ENCODE peak calls at places on chromosomes 7 and 10, in eight cellular contexts. A is body of pancreas; D is CD4-positive, alpha-beta T cell; B is fibroblast of lung; H is HFFc6; L is dorsolateral prefrontal cortex; S is CD8-positive, alpha-beta T cell; Y is bronchial epithelial cell. C is an unnamed sample.
A peak's percentile ranks its signal among the peaks of the same experiment; 100 is the strongest.

GRCh38 chr10:31475514-31475913 is 156.5 kb downstream of the ZEB1 start:
- DNase-seq in A (no peak), H (no peak), S (no peak), D (no peak), Y (no peak), L (no peak), B (no peak), C (no peak)

GRCh38 chr10:99551158-99551557 is 18.4 kb downstream of the NKX2-3 start:
- DNase-seq in B (peak; percentile 57), A (peak; percentile 22), Y (peak; percentile 60), H (peak; percentile 40), S (no peak), L (no peak), D (no peak), C (peak; percentile 57)

GRCh38 chr7:145016068-145016467 is 180.2 kb upstream of the TPK1 start:
- DNase-seq in A (no peak), L (no peak), Y (no peak), B (no peak), S (no peak), H (no peak), D (no peak), C (no peak)

GRCh38 chr7:117862378-117862777 is 10.9 kb downstream of the CTTNBP2 start:
- DNase-seq in L (no peak), S (no peak), A (no peak), H (no peak), Y (no peak), D (no peak), B (no peak), C (no peak)

GRCh38 chr10:5490698-5491464 is 8.5 kb downstream of the CALML5 start:
- DNase-seq in H (no peak), B (no peak), Y (no peak), L (no peak), A (no peak), S (no peak), D (no peak), C (no peak)

GRCh38 chr7:94584113-94584512 is 71.8 kb downstream of the SGCE start:
- DNase-seq in S (no peak), Y (peak; percentile 20), A (peak; percentile 70), L (no peak), H (no peak), D (no peak), B (peak; percentile 57), C (peak; percentile 50)

GRCh38 chr10:93515963-93516450 is 19.6 kb downstream of the CEP55 start:
- DNase-seq in S (no peak), Y (no peak), A (no peak), L (no peak), B (peak; percentile 33), D (no peak), H (no peak), C (peak; percentile 48)

GRCh38 chr10:108204528-108205313 is 1040.2 kb upstream of the SORCS1 start:
- DNase-seq in D (no peak), S (no peak), A (peak; percentile 18), B (peak; percentile 16), H (peak; percentile 6), Y (peak; percentile 71), L (no peak), C (peak; percentile 15)

GRCh38 chr10:116845823-116846222 is 3.5 kb upstream of the ENO4 start:
- DNase-seq in D (no peak), H (no peak), S (no peak), B (no peak), A (no peak), Y (no peak), L (no peak), C (no peak)

GRCh38 chr7:44694326-44694725 is 54.3 kb upstream of the ZMIZ2 start:
- DNase-seq in D (no peak), A (no peak), B (no peak), Y (no peak), L (peak; percentile 37), H (no peak), S (no peak), C (no peak)

GRCh38 chr7:44694766-44695165 is 53.9 kb upstream of the ZMIZ2 start:
- DNase-seq in B (no peak), H (no peak), D (no peak), Y (no peak), A (no peak), S (no peak), L (peak; percentile 36), C (no peak)

GRCh38 chr7:44695756-44696155 is 52.9 kb upstream of the ZMIZ2 start:
- DNase-seq in A (no peak), B (no peak), Y (no peak), H (no peak), L (peak; percentile 54), S (no peak), D (no peak), C (no peak)

GRCh38 chr7:44696728-44697127 is 51.9 kb upstream of the ZMIZ2 start:
- DNase-seq in L (peak; percentile 31), A (no peak), D (no peak), S (no peak), H (no peak), B (no peak), Y (no peak), C (no peak)

DNA sequence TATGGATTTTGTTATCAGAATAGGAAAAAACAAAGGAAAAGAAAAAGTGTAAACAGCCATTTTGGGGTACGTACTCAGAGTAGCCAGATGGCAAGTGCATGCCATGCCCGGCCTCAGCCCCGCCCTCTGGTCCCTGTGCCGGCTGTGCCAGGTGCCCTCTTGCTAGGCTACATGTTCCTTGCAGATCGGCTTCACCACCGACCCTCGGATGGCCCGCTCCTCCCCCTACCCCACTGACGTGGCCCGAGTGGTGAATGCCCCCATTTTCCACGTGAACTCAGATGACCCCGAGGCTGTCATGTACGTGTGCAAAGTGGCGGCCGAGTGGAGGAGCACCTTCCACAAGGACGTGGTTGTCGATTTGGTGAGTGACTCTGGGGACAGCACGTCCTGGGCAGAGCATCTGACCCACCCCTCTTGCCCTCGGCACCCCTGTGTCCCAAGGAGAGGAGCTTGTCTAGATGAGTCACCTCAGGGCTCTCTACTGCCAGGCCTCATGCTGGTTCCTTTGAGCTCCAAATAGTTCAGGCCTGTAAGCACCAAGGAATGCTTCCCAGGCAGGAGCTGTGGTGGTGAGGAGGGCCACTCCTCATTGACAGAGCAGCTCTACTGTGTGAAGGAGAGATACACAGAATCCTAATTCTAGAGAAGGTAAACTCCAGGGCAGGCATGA is 54.9 kb upstream of the ZMIZ2 start:
- DNase-seq in B (peak; percentile 62), S (no peak), Y (no peak), D (no peak), A (no peak), L (peak; percentile 41), H (peak; percentile 86), C (peak; percentile 32)
- TF ChIP-seq CTCF in B (no peak), S (no peak), Y (no peak), D (no peak), A (no peak), L (no peak), H (no peak), C (no peak)

GRCh38 chr7:152619027-152619739 is 56.8 kb downstream of the XRCC2 start:
- DNase-seq in H (no peak), B (no peak), L (no peak), A (no peak), Y (no peak), S (no peak), D (no peak), C (no peak)
- TF ChIP-seq CTCF in H (peak; percentile 35), B (no peak), L (no peak), A (no peak), Y (no peak), S (no peak), D (no peak), C (no peak)

DNA sequence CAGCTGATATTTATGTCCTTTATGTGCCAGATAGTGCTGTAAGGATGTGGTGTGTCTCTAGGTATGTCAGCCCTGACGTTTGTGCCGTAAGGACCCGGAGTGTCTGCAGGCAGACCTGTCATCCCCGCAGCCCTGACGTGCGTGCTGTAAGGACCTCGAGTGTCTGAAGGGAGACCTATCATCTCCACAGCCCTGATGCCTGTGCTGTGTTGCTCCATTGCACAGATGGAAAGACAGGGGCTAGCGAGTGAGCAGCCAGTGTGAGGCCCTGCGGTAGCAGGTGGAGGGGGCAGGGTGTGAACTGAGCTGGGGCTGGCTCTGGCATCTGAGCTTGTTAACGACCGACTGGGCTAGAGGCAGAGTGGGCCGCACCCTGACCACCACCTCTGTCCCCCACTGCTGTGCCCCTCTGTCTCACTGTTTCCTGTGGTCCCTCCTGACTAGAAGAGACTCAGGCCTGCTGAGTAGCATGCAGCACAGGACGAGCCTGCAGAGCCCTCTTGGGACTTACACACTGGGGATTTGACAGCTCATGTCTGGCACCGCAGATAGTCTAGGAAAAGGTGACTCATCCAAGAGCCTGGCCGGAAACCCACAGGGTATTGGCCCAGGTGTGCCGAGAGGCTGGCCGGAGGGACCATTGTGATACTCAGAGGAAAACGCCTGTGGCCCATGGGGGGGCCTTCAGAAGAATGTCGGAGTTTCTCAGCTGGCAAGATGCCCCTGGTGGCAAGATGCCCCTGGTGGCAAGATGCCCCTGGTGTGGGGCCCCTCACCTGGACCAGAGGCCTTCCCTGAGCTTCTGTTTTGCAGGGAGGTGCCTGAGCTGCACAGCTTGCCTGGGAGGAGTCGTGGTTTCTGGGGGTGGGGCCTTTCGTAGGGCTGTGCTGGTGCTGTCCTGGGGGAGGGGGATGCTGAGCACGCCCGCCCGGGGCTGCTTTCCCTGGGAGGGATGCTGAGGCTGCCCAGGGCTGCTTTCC is 34.3 kb downstream of the INPP5A start:
- DNase-seq in L (no peak), H (peak; percentile 85), D (peak; percentile 44), B (peak; percentile 63), A (peak; percentile 60), S (no peak), Y (peak; percentile 92), C (peak; percentile 97)
- TF ChIP-seq CTCF in L (no peak), H (peak; percentile 27), D (no peak), B (no peak), A (no peak), S (no peak), Y (no peak), C (no peak)

GRCh38 chr7:30923009-30923773 is 11.5 kb downstream of the AQP1 start:
- DNase-seq in L (peak; percentile 15), H (no peak), A (no peak), D (no peak), S (no peak), B (no peak), Y (no peak), C (no peak)

GRCh38 chr7:30921540-30921930 is 9.9 kb downstream of the AQP1 start:
- DNase-seq in Y (no peak), A (no peak), L (no peak), S (no peak), H (no peak), B (no peak), D (no peak), C (no peak)

GRCh38 chr7:30922596-30922995 is 10.9 kb downstream of the AQP1 start:
- DNase-seq in D (no peak), S (no peak), B (no peak), A (no peak), Y (no peak), L (peak; percentile 13), H (no peak), C (no peak)

GRCh38 chr7:30920584-30921539 is 9.2 kb downstream of the AQP1 start:
- DNase-seq in H (peak; percentile 61), L (peak; percentile 23), B (peak; percentile 30), A (peak; percentile 14), Y (no peak), S (no peak), D (no peak), C (peak; percentile 59)

DNA sequence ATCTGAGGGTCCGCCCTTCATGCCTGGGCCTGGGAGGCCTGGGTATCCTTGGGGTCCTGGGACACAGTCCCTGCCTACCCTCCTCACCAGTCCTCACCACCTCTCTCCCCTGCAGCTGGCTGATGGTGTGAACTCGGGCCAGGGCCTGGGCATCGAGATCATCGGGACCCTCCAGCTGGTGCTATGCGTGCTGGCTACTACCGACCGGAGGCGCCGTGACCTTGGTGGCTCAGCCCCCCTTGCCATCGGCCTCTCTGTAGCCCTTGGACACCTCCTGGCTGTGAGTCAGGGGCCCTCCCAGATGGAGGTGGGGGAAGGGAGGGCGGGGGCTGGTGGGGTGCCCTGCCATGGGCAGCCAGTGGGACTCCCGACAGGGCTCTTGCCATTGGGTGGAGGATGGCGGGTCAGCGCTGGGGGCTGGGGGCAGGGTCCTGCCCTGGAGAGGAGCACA is 10.3 kb downstream of the AQP1 start:
- DNase-seq in H (no peak), A (peak; percentile 7), D (no peak), L (peak; percentile 35), Y (no peak), B (no peak), S (no peak), C (no peak)
- TF ChIP-seq CTCF in H (no peak), A (no peak), D (no peak), L (no peak), Y (no peak), B (no peak), S (no peak), C (no peak)

C was measured in cardiac fibroblast.